ENCODE peak calls at places on chromosomes 13 and 19, in four cellular contexts. V is HepG2, L is H1, A is GM12891. J is an unnamed sample.
A peak's percentile ranks its signal among the peaks of the same experiment; 100 is the strongest.

GRCh38 chr13:110944121-110944967 is 29.5 kb upstream of the ANKRD10 start:
- DNase-seq in L (no peak), A (peak; percentile 41), V (peak; percentile 52), J (no peak)

GRCh38 chr13:110831437-110832204 is 83.2 kb downstream of the ANKRD10 start:
- DNase-seq in V (no peak), L (no peak), A (no peak), J (no peak)

GRCh38 chr13:93847162-93847561 is 620.6 kb downstream of the GPC6 start:
- DNase-seq in L (no peak), A (no peak), V (peak; percentile 5), J (no peak)

GRCh38 chr19:41377977-41378707 is 1.8 kb downstream of the TMEM91 start:
- DNase-seq in L (peak; percentile 33), A (peak; percentile 58), V (no peak), J (peak; percentile 48)

GRCh38 chr19:46745521-46746280 is at the start of gene FKRP:
- DNase-seq in V (no peak), A (peak; percentile 66), L (no peak), J (no peak)

GRCh38 chr13:26965976-26966375 is 205.4 kb upstream of the GPR12 start:
- DNase-seq in A (no peak), V (no peak), L (no peak), J (no peak)

GRCh38 chr13:65932587-65933239 is 1297.4 kb downstream of the PCDH9 start:
- DNase-seq in V (no peak), L (no peak), A (no peak), J (no peak)

GRCh38 chr13:108594153-108594552 is 35.3 kb upstream of the MYO16 start:
- DNase-seq in L (no peak), A (no peak), V (no peak), J (no peak)

GRCh38 chr13:83618966-83619365 is 263.3 kb downstream of the SLITRK1 start:
- DNase-seq in L (no peak), V (no peak), A (no peak), J (no peak)

GRCh38 chr13:38042771-38043170 is 173.2 kb upstream of the TRPC4 start:
- DNase-seq in L (no peak), V (no peak), A (no peak), J (no peak)

GRCh38 chr13:99075268-99076191 is 97.7 kb upstream of the DOCK9 start:
- DNase-seq in A (no peak), V (no peak), L (no peak), J (no peak)

GRCh38 chr13:43153436-43154082 is 130.2 kb downstream of the DNAJC15 start:
- DNase-seq in L (no peak), V (no peak), A (no peak), J (no peak)

GRCh38 chr13:44713793-44714469 is 137.8 kb upstream of the TSC22D1 start:
- DNase-seq in V (peak; percentile 53), L (peak; percentile 31), A (no peak), J (no peak)

GRCh38 chr19:50478901-50479715 is 2.5 kb upstream of the GARIN5A start:
- DNase-seq in A (no peak), V (peak; percentile 81), L (no peak), J (no peak)

GRCh38 chr19:3358392-3358918 is 7.9 kb upstream of the NFIC start:
- DNase-seq in V (no peak), L (no peak), A (no peak), J (no peak)

GRCh38 chr19:53466726-53467125 is 807 bp upstream of the ZNF813 start:
- DNase-seq in A (no peak), V (no peak), L (no peak), J (no peak)

GRCh38 chr19:31220540-31220939 is 128.7 kb downstream of the TSHZ3 start:
- DNase-seq in L (no peak), V (no peak), A (no peak), J (no peak)

GRCh38 chr19:41670755-41671154 is 17.3 kb downstream of the CEACAM7 start:
- DNase-seq in A (no peak), L (no peak), V (no peak), J (no peak)

GRCh38 chr13:110471833-110472162 is 89.7 kb downstream of the RAB20 start:
- DNase-seq in V (no peak), L (no peak), A (peak; percentile 80), J (peak; percentile 68)

GRCh38 chr19:50759886-50760285 is 10.4 kb upstream of the GPR32 start:
- DNase-seq in V (peak; percentile 13), A (no peak), L (no peak), J (no peak)

GRCh38 chr13:106536244-106537034 is 977 bp upstream of the EFNB2 start:
- DNase-seq in L (peak; percentile 75), A (peak; percentile 59), V (peak; percentile 47), J (peak; percentile 63)

GRCh38 chr13:106796280-106797047 is 228.5 kb upstream of the ARGLU1 start:
- DNase-seq in L (peak; percentile 77), V (no peak), A (no peak), J (no peak)

GRCh38 chr13:45826741-45827140 is 24.8 kb downstream of the SIAH3 start:
- DNase-seq in V (no peak), L (no peak), A (no peak), J (no peak)

GRCh38 chr13:33347866-33348265 is 62.3 kb upstream of the STARD13 start:
- DNase-seq in V (no peak), L (no peak), A (no peak), J (no peak)

GRCh38 chr19:53991224-53992113 is at the start of gene CACNG6:
- DNase-seq in A (no peak), L (no peak), V (no peak), J (no peak)

GRCh38 chr13:34044660-34045080 is 226.7 kb downstream of the RFC3 start:
- DNase-seq in V (no peak), A (no peak), L (no peak), J (no peak)

GRCh38 chr19:24159707-24160106 is 72.7 kb downstream of the ZNF254 start:
- DNase-seq in A (no peak), V (peak; percentile 29), L (peak; percentile 2), J (no peak)

GRCh38 chr13:38002596-38002995 is 133.0 kb upstream of the TRPC4 start:
- DNase-seq in A (no peak), V (no peak), L (no peak), J (no peak)

GRCh38 chr13:23668557-23668956 is 98.3 kb downstream of the TNFRSF19 start:
- DNase-seq in V (no peak), L (no peak), A (no peak), J (no peak)

GRCh38 chr19:5269279-5269678 is 71.3 kb downstream of the PTPRS start:
- DNase-seq in V (no peak), A (no peak), L (no peak), J (no peak)

DNA sequence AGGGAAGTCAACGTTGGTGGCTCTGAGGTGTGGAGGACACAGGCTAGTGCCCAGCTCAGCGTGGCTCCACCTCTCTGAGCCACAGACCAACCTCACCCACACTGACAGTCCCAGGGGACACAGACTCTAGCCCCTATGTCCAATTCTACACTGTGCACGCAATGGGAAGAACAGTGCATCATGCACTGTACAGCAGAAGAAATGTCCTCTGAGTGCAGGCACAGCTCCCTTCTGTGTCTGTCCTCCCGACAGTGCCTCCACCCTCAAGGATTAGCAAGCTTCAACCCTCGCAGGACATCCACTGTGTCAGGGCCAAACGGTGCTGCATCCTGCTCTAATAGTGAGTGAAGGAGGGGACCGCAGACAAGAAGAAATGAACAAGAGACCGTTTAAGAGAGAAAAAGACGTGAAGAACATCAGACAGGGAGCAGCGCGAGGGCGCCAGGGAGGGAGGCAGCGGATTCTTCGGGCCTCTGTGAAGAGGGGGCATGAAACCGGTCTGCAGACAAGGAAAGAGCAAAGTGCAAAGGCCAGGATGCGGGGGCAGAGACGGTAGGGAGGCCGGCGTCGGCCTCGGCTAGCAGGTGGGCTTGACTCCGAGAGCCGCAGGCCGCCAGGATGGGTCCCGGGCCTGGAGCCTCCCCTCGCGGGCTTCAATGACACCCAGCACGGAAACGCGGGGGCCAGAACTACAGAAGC is 644 bp downstream of the ZNF837 start:
- DNase-seq in V (peak; percentile 83), A (no peak), L (no peak), J (no peak)
- TF ChIP-seq POLR2A in V (no peak), A (no peak), L (no peak), J (no peak)

GRCh38 chr19:15257782-15258181 is 25.5 kb upstream of the EPHX3 start:
- DNase-seq in V (no peak), L (no peak), A (no peak), J (no peak)

GRCh38 chr19:15260939-15261338 is 28.7 kb upstream of the EPHX3 start:
- DNase-seq in A (no peak), V (no peak), L (no peak), J (no peak)

GRCh38 chr19:15256708-15257331 is 24.6 kb upstream of the EPHX3 start:
- DNase-seq in L (no peak), V (no peak), A (no peak), J (no peak)

GRCh38 chr19:15262011-15262410 is 29.8 kb upstream of the EPHX3 start:
- DNase-seq in V (no peak), A (no peak), L (no peak), J (no peak)

GRCh38 chr19:15259900-15260299 is 27.7 kb upstream of the EPHX3 start:
- DNase-seq in V (no peak), L (no peak), A (no peak), J (no peak)
- TF ChIP-seq TAF1 in V (no peak), L (no peak), A (no peak), J (no peak)

DNA sequence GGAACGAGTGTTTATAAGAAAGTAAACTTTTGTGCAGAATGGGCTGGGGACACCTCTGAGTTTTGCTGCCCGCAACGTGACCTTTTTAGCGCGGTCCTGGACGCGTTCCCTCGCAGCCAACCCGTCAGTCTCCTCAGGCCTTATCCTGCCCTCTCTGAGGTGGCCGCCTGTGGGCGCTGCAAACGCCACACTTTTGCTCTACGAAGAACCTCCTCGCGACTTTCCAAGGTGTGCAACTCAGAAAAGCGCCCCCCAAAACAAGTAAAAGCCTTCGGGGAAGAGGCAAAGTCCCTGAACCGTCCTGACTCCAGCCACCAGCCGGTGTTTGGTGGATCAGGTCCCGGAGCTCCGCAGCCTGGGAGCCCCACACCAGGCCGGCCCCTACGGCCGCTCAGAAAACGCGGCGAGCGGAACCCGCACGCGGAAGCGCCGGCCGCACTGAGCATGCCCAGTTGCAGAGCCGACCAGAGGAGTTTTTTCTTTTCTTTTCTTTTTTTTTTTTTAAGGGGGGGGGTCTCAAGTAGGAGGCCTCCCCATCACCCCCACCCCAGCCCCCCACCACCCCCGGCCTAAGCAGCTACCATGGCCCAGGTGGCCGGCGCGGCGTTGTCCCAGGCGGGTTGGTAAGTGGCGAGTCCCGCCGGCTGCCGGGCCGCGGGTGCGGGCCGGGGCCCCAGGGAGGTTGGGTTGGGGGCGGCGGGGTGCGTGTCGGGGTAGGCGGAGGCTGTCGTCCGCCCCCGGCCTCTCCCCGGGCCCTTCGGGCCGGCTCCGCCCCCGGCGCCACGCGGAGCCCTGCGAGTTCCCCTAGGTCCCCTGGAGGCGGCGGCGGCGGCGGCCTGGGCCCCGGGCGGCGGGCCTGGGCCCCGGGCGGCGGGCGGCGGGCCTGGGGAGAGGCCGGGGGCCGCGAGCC is at the start of gene TDRD3:
- DNase-seq in L (peak; percentile 65), V (peak; percentile 81), A (peak; percentile 66), J (peak; percentile 50)
- TF ChIP-seq POLR2A in L (peak; percentile 67), V (peak; percentile 70), A (peak; percentile 70), J (peak; percentile 65)

DNA sequence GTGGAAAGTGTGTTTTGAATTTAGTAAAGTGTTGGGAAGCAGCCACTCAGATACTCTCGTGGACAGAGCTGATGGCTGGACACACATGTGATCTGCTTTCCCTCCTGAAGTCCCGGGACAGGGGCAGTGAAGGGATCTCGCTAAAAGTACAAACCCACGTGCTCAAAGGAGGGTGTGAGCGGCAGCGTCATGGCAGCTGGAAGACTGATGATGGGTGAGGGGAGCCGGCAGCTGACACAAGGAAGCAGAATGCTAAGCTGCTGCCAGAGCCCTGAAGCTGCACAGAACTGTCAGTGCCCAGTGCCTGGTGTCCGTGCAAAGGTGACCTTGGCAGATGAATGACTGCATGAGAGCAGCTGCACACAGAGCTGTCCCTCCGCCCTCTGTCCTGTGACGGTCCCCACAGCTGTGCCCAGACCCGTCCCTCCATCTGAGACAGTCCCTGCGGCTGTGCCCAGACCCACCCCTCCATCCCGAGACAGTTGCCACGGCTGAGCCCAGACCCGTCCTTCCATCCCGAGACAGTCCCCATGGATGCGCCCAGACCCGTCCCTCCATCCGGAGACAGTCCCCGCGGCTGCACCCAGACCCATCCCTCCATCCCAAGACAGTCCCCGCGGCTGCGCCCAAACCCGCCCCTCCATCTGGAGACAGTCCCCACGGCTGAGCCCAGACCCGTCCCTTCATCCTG is 29.6 kb upstream of the TMEM255B start:
- DNase-seq in V (no peak), A (no peak), L (no peak), J (no peak)
- TF ChIP-seq TAF1 in V (no peak), A (no peak), L (no peak), J (no peak)

J was measured in GM12892.